ENCODE peak calls at places on chromosomes 6 and 20, in eight cellular contexts. One of them, this sample, is unnamed.
A peak's percentile ranks its signal among the peaks of the same experiment; 100 is the strongest.

GRCh38 chr20:62792940-62793756 is 3.1 kb upstream of the MRGBP start:
- DNase-seq in SHP77: no peak
- DNase-seq in RPMI7951: no peak
- DNase-seq in stimulated activated CD8-positive, alpha-beta memory T cell treated with anti-CD3 and anti-CD28 coated beads, Interleukin-15, amount 100 ng/mL, for 1 hour: no peak
- DNase-seq in left ventricle myocardium inferior: no peak
- DNase-seq in activated T-helper 1 cell treated with anti-CD3 and anti-CD28 coated beads, Interleukin-2, amount 50 U/mL, for 16 hours: no peak
- DNase-seq in activated naive CD4-positive, alpha-beta T cell: no peak
- DNase-seq in NCI-H2171 treated with DMSO at 0.1 percent for 48 hours: peak; percentile 33
- DNase-seq in this sample: no peak

GRCh38 chr20:31675828-31676533 is 38.3 kb downstream of the COX4I2 start:
- DNase-seq in RPMI7951: peak; percentile 50
- DNase-seq in stimulated activated CD8-positive, alpha-beta memory T cell treated with anti-CD3 and anti-CD28 coated beads, Interleukin-15, amount 100 ng/mL, for 1 hour: peak; percentile 43
- DNase-seq in activated T-helper 1 cell treated with anti-CD3 and anti-CD28 coated beads, Interleukin-2, amount 50 U/mL, for 16 hours: peak; percentile 48
- DNase-seq in activated naive CD4-positive, alpha-beta T cell: no peak
- DNase-seq in SHP77: no peak
- DNase-seq in left ventricle myocardium inferior: no peak
- DNase-seq in NCI-H2171 treated with DMSO at 0.1 percent for 48 hours: no peak
- DNase-seq in this sample: no peak

GRCh38 chr20:54416770-54417169 is 58.6 kb upstream of the DOK5 start:
- DNase-seq in left ventricle myocardium inferior: no peak
- DNase-seq in activated naive CD4-positive, alpha-beta T cell: no peak
- DNase-seq in activated T-helper 1 cell treated with anti-CD3 and anti-CD28 coated beads, Interleukin-2, amount 50 U/mL, for 16 hours: no peak
- DNase-seq in SHP77: no peak
- DNase-seq in NCI-H2171 treated with DMSO at 0.1 percent for 48 hours: peak; percentile 67
- DNase-seq in stimulated activated CD8-positive, alpha-beta memory T cell treated with anti-CD3 and anti-CD28 coated beads, Interleukin-15, amount 100 ng/mL, for 1 hour: no peak
- DNase-seq in RPMI7951: no peak
- DNase-seq in this sample: no peak

GRCh38 chr20:60697252-60697651 is 554.8 kb upstream of the CDH4 start:
- DNase-seq in NCI-H2171 treated with DMSO at 0.1 percent for 48 hours: no peak
- DNase-seq in RPMI7951: no peak
- DNase-seq in activated T-helper 1 cell treated with anti-CD3 and anti-CD28 coated beads, Interleukin-2, amount 50 U/mL, for 16 hours: no peak
- DNase-seq in SHP77: no peak
- DNase-seq in stimulated activated CD8-positive, alpha-beta memory T cell treated with anti-CD3 and anti-CD28 coated beads, Interleukin-15, amount 100 ng/mL, for 1 hour: no peak
- DNase-seq in left ventricle myocardium inferior: no peak
- DNase-seq in activated naive CD4-positive, alpha-beta T cell: no peak
- DNase-seq in this sample: no peak

GRCh38 chr20:33812673-33813462 is 1.7 kb downstream of the CHMP4B start:
- DNase-seq in SHP77: no peak
- DNase-seq in activated naive CD4-positive, alpha-beta T cell: no peak
- DNase-seq in RPMI7951: peak; percentile 33
- DNase-seq in left ventricle myocardium inferior: no peak
- DNase-seq in stimulated activated CD8-positive, alpha-beta memory T cell treated with anti-CD3 and anti-CD28 coated beads, Interleukin-15, amount 100 ng/mL, for 1 hour: no peak
- DNase-seq in NCI-H2171 treated with DMSO at 0.1 percent for 48 hours: no peak
- DNase-seq in activated T-helper 1 cell treated with anti-CD3 and anti-CD28 coated beads, Interleukin-2, amount 50 U/mL, for 16 hours: no peak
- DNase-seq in this sample: peak; percentile 26

GRCh38 chr6:54970337-54970736 is 123.8 kb downstream of the FAM83B start:
- DNase-seq in SHP77: no peak
- DNase-seq in activated T-helper 1 cell treated with anti-CD3 and anti-CD28 coated beads, Interleukin-2, amount 50 U/mL, for 16 hours: no peak
- DNase-seq in stimulated activated CD8-positive, alpha-beta memory T cell treated with anti-CD3 and anti-CD28 coated beads, Interleukin-15, amount 100 ng/mL, for 1 hour: no peak
- DNase-seq in activated naive CD4-positive, alpha-beta T cell: no peak
- DNase-seq in left ventricle myocardium inferior: no peak
- DNase-seq in NCI-H2171 treated with DMSO at 0.1 percent for 48 hours: no peak
- DNase-seq in RPMI7951: no peak
- DNase-seq in this sample: no peak

GRCh38 chr6:132804251-132804650 is 5.8 kb upstream of the SLC18B1 start:
- DNase-seq in activated naive CD4-positive, alpha-beta T cell: no peak
- DNase-seq in left ventricle myocardium inferior: no peak
- DNase-seq in stimulated activated CD8-positive, alpha-beta memory T cell treated with anti-CD3 and anti-CD28 coated beads, Interleukin-15, amount 100 ng/mL, for 1 hour: no peak
- DNase-seq in activated T-helper 1 cell treated with anti-CD3 and anti-CD28 coated beads, Interleukin-2, amount 50 U/mL, for 16 hours: no peak
- DNase-seq in NCI-H2171 treated with DMSO at 0.1 percent for 48 hours: no peak
- DNase-seq in SHP77: no peak
- DNase-seq in RPMI7951: no peak
- DNase-seq in this sample: no peak

GRCh38 chr20:37394543-37395410 is 48.8 kb downstream of the SRC start:
- DNase-seq in NCI-H2171 treated with DMSO at 0.1 percent for 48 hours: peak; percentile 42
- DNase-seq in activated naive CD4-positive, alpha-beta T cell: no peak
- DNase-seq in RPMI7951: no peak
- DNase-seq in activated T-helper 1 cell treated with anti-CD3 and anti-CD28 coated beads, Interleukin-2, amount 50 U/mL, for 16 hours: no peak
- DNase-seq in left ventricle myocardium inferior: no peak
- DNase-seq in SHP77: no peak
- DNase-seq in stimulated activated CD8-positive, alpha-beta memory T cell treated with anti-CD3 and anti-CD28 coated beads, Interleukin-15, amount 100 ng/mL, for 1 hour: no peak
- DNase-seq in this sample: peak; percentile 79

GRCh38 chr20:32448306-32449056 is 90.3 kb downstream of the ASXL1 start:
- DNase-seq in NCI-H2171 treated with DMSO at 0.1 percent for 48 hours: no peak
- DNase-seq in activated naive CD4-positive, alpha-beta T cell: no peak
- DNase-seq in RPMI7951: no peak
- DNase-seq in left ventricle myocardium inferior: no peak
- DNase-seq in activated T-helper 1 cell treated with anti-CD3 and anti-CD28 coated beads, Interleukin-2, amount 50 U/mL, for 16 hours: no peak
- DNase-seq in stimulated activated CD8-positive, alpha-beta memory T cell treated with anti-CD3 and anti-CD28 coated beads, Interleukin-15, amount 100 ng/mL, for 1 hour: no peak
- DNase-seq in SHP77: no peak
- DNase-seq in this sample: no peak

GRCh38 chr6:111918825-111919224 is 45.6 kb upstream of the FYN start:
- DNase-seq in RPMI7951: peak; percentile 94
- DNase-seq in activated T-helper 1 cell treated with anti-CD3 and anti-CD28 coated beads, Interleukin-2, amount 50 U/mL, for 16 hours: no peak
- DNase-seq in left ventricle myocardium inferior: peak; percentile 20
- DNase-seq in SHP77: no peak
- DNase-seq in activated naive CD4-positive, alpha-beta T cell: no peak
- DNase-seq in NCI-H2171 treated with DMSO at 0.1 percent for 48 hours: no peak
- DNase-seq in stimulated activated CD8-positive, alpha-beta memory T cell treated with anti-CD3 and anti-CD28 coated beads, Interleukin-15, amount 100 ng/mL, for 1 hour: no peak
- DNase-seq in this sample: peak; percentile 77

GRCh38 chr6:125910518-125910917 is 46.1 kb upstream of the HINT3 start:
- DNase-seq in activated naive CD4-positive, alpha-beta T cell: no peak
- DNase-seq in SHP77: no peak
- DNase-seq in stimulated activated CD8-positive, alpha-beta memory T cell treated with anti-CD3 and anti-CD28 coated beads, Interleukin-15, amount 100 ng/mL, for 1 hour: no peak
- DNase-seq in NCI-H2171 treated with DMSO at 0.1 percent for 48 hours: no peak
- DNase-seq in RPMI7951: peak; percentile 61
- DNase-seq in left ventricle myocardium inferior: no peak
- DNase-seq in activated T-helper 1 cell treated with anti-CD3 and anti-CD28 coated beads, Interleukin-2, amount 50 U/mL, for 16 hours: no peak
- DNase-seq in this sample: peak; percentile 69

GRCh38 chr6:31308050-31308844 is 36.4 kb upstream of the HLA-C start:
- DNase-seq in stimulated activated CD8-positive, alpha-beta memory T cell treated with anti-CD3 and anti-CD28 coated beads, Interleukin-15, amount 100 ng/mL, for 1 hour: peak; percentile 33
- DNase-seq in left ventricle myocardium inferior: no peak
- DNase-seq in SHP77: no peak
- DNase-seq in RPMI7951: no peak
- DNase-seq in activated T-helper 1 cell treated with anti-CD3 and anti-CD28 coated beads, Interleukin-2, amount 50 U/mL, for 16 hours: peak; percentile 65
- DNase-seq in activated naive CD4-positive, alpha-beta T cell: peak; percentile 14
- DNase-seq in NCI-H2171 treated with DMSO at 0.1 percent for 48 hours: no peak
- DNase-seq in this sample: no peak

GRCh38 chr6:46347669-46348068 is 143.6 kb downstream of the RCAN2 start:
- DNase-seq in activated naive CD4-positive, alpha-beta T cell: no peak
- DNase-seq in activated T-helper 1 cell treated with anti-CD3 and anti-CD28 coated beads, Interleukin-2, amount 50 U/mL, for 16 hours: no peak
- DNase-seq in RPMI7951: no peak
- DNase-seq in NCI-H2171 treated with DMSO at 0.1 percent for 48 hours: no peak
- DNase-seq in stimulated activated CD8-positive, alpha-beta memory T cell treated with anti-CD3 and anti-CD28 coated beads, Interleukin-15, amount 100 ng/mL, for 1 hour: no peak
- DNase-seq in left ventricle myocardium inferior: no peak
- DNase-seq in SHP77: no peak
- DNase-seq in this sample: no peak

GRCh38 chr6:73180718-73181619 is 44.3 kb downstream of the KHDC1L start:
- DNase-seq in SHP77: peak; percentile 45
- DNase-seq in activated T-helper 1 cell treated with anti-CD3 and anti-CD28 coated beads, Interleukin-2, amount 50 U/mL, for 16 hours: no peak
- DNase-seq in activated naive CD4-positive, alpha-beta T cell: no peak
- DNase-seq in NCI-H2171 treated with DMSO at 0.1 percent for 48 hours: peak; percentile 75
- DNase-seq in left ventricle myocardium inferior: no peak
- DNase-seq in stimulated activated CD8-positive, alpha-beta memory T cell treated with anti-CD3 and anti-CD28 coated beads, Interleukin-15, amount 100 ng/mL, for 1 hour: no peak
- DNase-seq in RPMI7951: peak; percentile 53
- DNase-seq in this sample: peak; percentile 78

GRCh38 chr6:170485159-170485558 is 67.9 kb downstream of the PSMB1 start:
- DNase-seq in NCI-H2171 treated with DMSO at 0.1 percent for 48 hours: no peak
- DNase-seq in stimulated activated CD8-positive, alpha-beta memory T cell treated with anti-CD3 and anti-CD28 coated beads, Interleukin-15, amount 100 ng/mL, for 1 hour: no peak
- DNase-seq in RPMI7951: peak; percentile 63
- DNase-seq in SHP77: no peak
- DNase-seq in activated T-helper 1 cell treated with anti-CD3 and anti-CD28 coated beads, Interleukin-2, amount 50 U/mL, for 16 hours: no peak
- DNase-seq in left ventricle myocardium inferior: no peak
- DNase-seq in activated naive CD4-positive, alpha-beta T cell: no peak
- DNase-seq in this sample: no peak

GRCh38 chr6:109961666-109962065 is 16.4 kb upstream of the GPR6 start:
- DNase-seq in stimulated activated CD8-positive, alpha-beta memory T cell treated with anti-CD3 and anti-CD28 coated beads, Interleukin-15, amount 100 ng/mL, for 1 hour: no peak
- DNase-seq in SHP77: no peak
- DNase-seq in left ventricle myocardium inferior: no peak
- DNase-seq in activated naive CD4-positive, alpha-beta T cell: no peak
- DNase-seq in RPMI7951: peak; percentile 53
- DNase-seq in activated T-helper 1 cell treated with anti-CD3 and anti-CD28 coated beads, Interleukin-2, amount 50 U/mL, for 16 hours: no peak
- DNase-seq in NCI-H2171 treated with DMSO at 0.1 percent for 48 hours: no peak
- DNase-seq in this sample: peak; percentile 90

GRCh38 chr6:148441454-148441911 is 98.8 kb downstream of the SASH1 start:
- DNase-seq in left ventricle myocardium inferior: no peak
- DNase-seq in activated naive CD4-positive, alpha-beta T cell: no peak
- DNase-seq in SHP77: no peak
- DNase-seq in stimulated activated CD8-positive, alpha-beta memory T cell treated with anti-CD3 and anti-CD28 coated beads, Interleukin-15, amount 100 ng/mL, for 1 hour: no peak
- DNase-seq in NCI-H2171 treated with DMSO at 0.1 percent for 48 hours: no peak
- DNase-seq in activated T-helper 1 cell treated with anti-CD3 and anti-CD28 coated beads, Interleukin-2, amount 50 U/mL, for 16 hours: no peak
- DNase-seq in RPMI7951: peak; percentile 86
- DNase-seq in this sample: peak; percentile 88

GRCh38 chr6:144659735-144660246 is 374.7 kb downstream of the UTRN start:
- DNase-seq in SHP77: no peak
- DNase-seq in stimulated activated CD8-positive, alpha-beta memory T cell treated with anti-CD3 and anti-CD28 coated beads, Interleukin-15, amount 100 ng/mL, for 1 hour: no peak
- DNase-seq in activated naive CD4-positive, alpha-beta T cell: no peak
- DNase-seq in left ventricle myocardium inferior: no peak
- DNase-seq in RPMI7951: no peak
- DNase-seq in activated T-helper 1 cell treated with anti-CD3 and anti-CD28 coated beads, Interleukin-2, amount 50 U/mL, for 16 hours: no peak
- DNase-seq in NCI-H2171 treated with DMSO at 0.1 percent for 48 hours: no peak
- DNase-seq in this sample: no peak

GRCh38 chr6:81801489-81801888 is 49.0 kb upstream of the TENT5A start:
- DNase-seq in left ventricle myocardium inferior: no peak
- DNase-seq in RPMI7951: no peak
- DNase-seq in activated naive CD4-positive, alpha-beta T cell: no peak
- DNase-seq in NCI-H2171 treated with DMSO at 0.1 percent for 48 hours: no peak
- DNase-seq in stimulated activated CD8-positive, alpha-beta memory T cell treated with anti-CD3 and anti-CD28 coated beads, Interleukin-15, amount 100 ng/mL, for 1 hour: no peak
- DNase-seq in activated T-helper 1 cell treated with anti-CD3 and anti-CD28 coated beads, Interleukin-2, amount 50 U/mL, for 16 hours: no peak
- DNase-seq in SHP77: no peak
- DNase-seq in this sample: no peak

GRCh38 chr6:42007286-42007685 is 43.0 kb upstream of the TAF8 start:
- DNase-seq in stimulated activated CD8-positive, alpha-beta memory T cell treated with anti-CD3 and anti-CD28 coated beads, Interleukin-15, amount 100 ng/mL, for 1 hour: no peak
- DNase-seq in left ventricle myocardium inferior: no peak
- DNase-seq in activated naive CD4-positive, alpha-beta T cell: no peak
- DNase-seq in SHP77: peak; percentile 13
- DNase-seq in NCI-H2171 treated with DMSO at 0.1 percent for 48 hours: no peak
- DNase-seq in RPMI7951: peak; percentile 31
- DNase-seq in activated T-helper 1 cell treated with anti-CD3 and anti-CD28 coated beads, Interleukin-2, amount 50 U/mL, for 16 hours: no peak
- DNase-seq in this sample: no peak

GRCh38 chr20:10662151-10662550 is 11.6 kb downstream of the JAG1 start:
- DNase-seq in NCI-H2171 treated with DMSO at 0.1 percent for 48 hours: no peak
- DNase-seq in activated T-helper 1 cell treated with anti-CD3 and anti-CD28 coated beads, Interleukin-2, amount 50 U/mL, for 16 hours: no peak
- DNase-seq in SHP77: no peak
- DNase-seq in left ventricle myocardium inferior: no peak
- DNase-seq in activated naive CD4-positive, alpha-beta T cell: no peak
- DNase-seq in stimulated activated CD8-positive, alpha-beta memory T cell treated with anti-CD3 and anti-CD28 coated beads, Interleukin-15, amount 100 ng/mL, for 1 hour: no peak
- DNase-seq in RPMI7951: no peak
- DNase-seq in this sample: no peak

GRCh38 chr20:44601801-44602204 is 19.4 kb downstream of the PKIG start:
- DNase-seq in stimulated activated CD8-positive, alpha-beta memory T cell treated with anti-CD3 and anti-CD28 coated beads, Interleukin-15, amount 100 ng/mL, for 1 hour: no peak
- DNase-seq in RPMI7951: peak; percentile 65
- DNase-seq in activated naive CD4-positive, alpha-beta T cell: no peak
- DNase-seq in SHP77: no peak
- DNase-seq in NCI-H2171 treated with DMSO at 0.1 percent for 48 hours: no peak
- DNase-seq in activated T-helper 1 cell treated with anti-CD3 and anti-CD28 coated beads, Interleukin-2, amount 50 U/mL, for 16 hours: no peak
- DNase-seq in left ventricle myocardium inferior: peak; percentile 78
- DNase-seq in this sample: no peak

This sample was measured in foreskin keratinocyte.